ENCODE peak calls at places on chromosome 3, in four cellular contexts. One of them, this sample, is unnamed.

GRCh38 chr3:100561459-100562158 is 47.8 kb upstream of the ADGRG7 start:
- DNase-seq in foreskin fibroblast: peak; percentile 51
- DNase-seq in activated CD4-positive, alpha-beta T cell treated with anti-CD3 and anti-CD28 coated beads for 48 hours: no peak
- DNase-seq in HS-5: peak; percentile 68
- DNase-seq in this sample: no peak

GRCh38 chr3:33047842-33048834 is 48.8 kb downstream of the GLB1 start:
- DNase-seq in foreskin fibroblast: no peak
- DNase-seq in activated CD4-positive, alpha-beta T cell treated with anti-CD3 and anti-CD28 coated beads for 48 hours: peak; percentile 55
- DNase-seq in HS-5: no peak
- DNase-seq in this sample: no peak

GRCh38 chr3:4814302-4814903 is 164.8 kb upstream of the BHLHE40 start:
- DNase-seq in foreskin fibroblast: no peak
- DNase-seq in activated CD4-positive, alpha-beta T cell treated with anti-CD3 and anti-CD28 coated beads for 48 hours: no peak
- DNase-seq in HS-5: no peak
- DNase-seq in this sample: no peak

GRCh38 chr3:13484861-13485590 is 4.9 kb downstream of the HDAC11 start:
- DNase-seq in foreskin fibroblast: no peak
- DNase-seq in activated CD4-positive, alpha-beta T cell treated with anti-CD3 and anti-CD28 coated beads for 48 hours: no peak
- DNase-seq in HS-5: no peak
- DNase-seq in this sample: no peak

GRCh38 chr3:71288269-71288930 is 295.1 kb downstream of the FOXP1 start:
- DNase-seq in foreskin fibroblast: no peak
- DNase-seq in activated CD4-positive, alpha-beta T cell treated with anti-CD3 and anti-CD28 coated beads for 48 hours: no peak
- DNase-seq in HS-5: no peak
- DNase-seq in this sample: no peak

GRCh38 chr3:13145131-13145825 is 72.0 kb upstream of the IQSEC1 start:
- DNase-seq in foreskin fibroblast: no peak
- DNase-seq in activated CD4-positive, alpha-beta T cell treated with anti-CD3 and anti-CD28 coated beads for 48 hours: no peak
- DNase-seq in HS-5: no peak
- DNase-seq in this sample: no peak

GRCh38 chr3:196214783-196215441 is 1.4 kb upstream of the SLC51A start:
- DNase-seq in foreskin fibroblast: no peak
- DNase-seq in activated CD4-positive, alpha-beta T cell treated with anti-CD3 and anti-CD28 coated beads for 48 hours: no peak
- DNase-seq in HS-5: no peak
- DNase-seq in this sample: no peak

GRCh38 chr3:57004154-57004730 is 56.2 kb upstream of the SPATA12 start:
- DNase-seq in foreskin fibroblast: no peak
- DNase-seq in activated CD4-positive, alpha-beta T cell treated with anti-CD3 and anti-CD28 coated beads for 48 hours: no peak
- DNase-seq in HS-5: no peak
- DNase-seq in this sample: no peak

GRCh38 chr3:88150371-88150770 is 612 bp downstream of the C3orf38 start:
- DNase-seq in foreskin fibroblast: no peak
- DNase-seq in activated CD4-positive, alpha-beta T cell treated with anti-CD3 and anti-CD28 coated beads for 48 hours: peak; percentile 20
- DNase-seq in HS-5: no peak
- DNase-seq in this sample: no peak

GRCh38 chr3:192224634-192225033 is 502.7 kb downstream of the FGF12 start:
- DNase-seq in foreskin fibroblast: no peak
- DNase-seq in activated CD4-positive, alpha-beta T cell treated with anti-CD3 and anti-CD28 coated beads for 48 hours: no peak
- DNase-seq in HS-5: no peak
- DNase-seq in this sample: no peak

GRCh38 chr3:14096742-14097141 is 27.9 kb downstream of the CHCHD4 start:
- DNase-seq in foreskin fibroblast: no peak
- DNase-seq in activated CD4-positive, alpha-beta T cell treated with anti-CD3 and anti-CD28 coated beads for 48 hours: no peak
- DNase-seq in HS-5: no peak
- DNase-seq in this sample: no peak

GRCh38 chr3:50862221-50862620 is 187.5 kb downstream of the DOCK3 start:
- DNase-seq in foreskin fibroblast: no peak
- DNase-seq in activated CD4-positive, alpha-beta T cell treated with anti-CD3 and anti-CD28 coated beads for 48 hours: no peak
- DNase-seq in HS-5: no peak
- DNase-seq in this sample: no peak

GRCh38 chr3:112628038-112628437 is 12.9 kb downstream of the CCDC80 start:
- DNase-seq in foreskin fibroblast: no peak
- DNase-seq in activated CD4-positive, alpha-beta T cell treated with anti-CD3 and anti-CD28 coated beads for 48 hours: no peak
- DNase-seq in HS-5: no peak
- DNase-seq in this sample: no peak